ENCODE peak calls at places on chromosomes 1 and 21, in six cellular contexts. T is CD4-positive, alpha-beta T cell; I is T-helper 2 cell; B is activated CD4-positive, alpha-beta T cell treated with anti-CD3 and anti-CD28 coated beads, Interleukin-2, amount 10 ng/mL, durations not matched to agents 7 days and 5 days; Z is posterior cingulate gyrus; C is NCI-H82. J is an unnamed sample.

GRCh38 chr1:187685338-187685737 is 856.6 kb downstream of the PLA2G4A start:
- DNase-seq in T (no peak), I (no peak), B (no peak), Z (no peak), C (no peak), J (no peak)

GRCh38 chr1:55542901-55543504 is 327.8 kb upstream of the USP24 start:
- DNase-seq in T (no peak), I (no peak), B (no peak), Z (no peak), C (no peak), J (no peak)

GRCh38 chr1:160993544-160993943 is 27.4 kb downstream of the F11R start:
- DNase-seq in T (no peak), I (no peak), B (peak), Z (no peak), C (peak), J (no peak)

GRCh38 chr1:192914092-192914491 is 105.3 kb downstream of the RGS2 start:
- DNase-seq in T (no peak), I (no peak), B (no peak), Z (no peak), C (no peak), J (no peak)

GRCh38 chr1:117534995-117535467 is 70.8 kb upstream of the TENT5C start:
- DNase-seq in T (peak), I (no peak), B (peak), Z (no peak), C (peak), J (peak)

GRCh38 chr1:94068831-94069648 is 51.9 kb downstream of the ABCA4 start:
- DNase-seq in T (no peak), I (no peak), B (no peak), Z (no peak), C (no peak), J (no peak)

GRCh38 chr21:28124541-28124940 is 868.1 kb downstream of the LTN1 start:
- DNase-seq in T (no peak), I (no peak), B (no peak), Z (no peak), C (no peak), J (no peak)

GRCh38 chr1:58620926-58621325 is 43.9 kb upstream of the TACSTD2 start:
- DNase-seq in T (no peak), I (no peak), B (no peak), Z (no peak), C (peak), J (no peak)

GRCh38 chr1:112359961-112360767 is 35.9 kb upstream of the CTTNBP2NL start:
- DNase-seq in T (no peak), I (no peak), B (no peak), Z (no peak), C (no peak), J (no peak)

GRCh38 chr21:45889115-45889708 is 92.4 kb upstream of the COL6A1 start:
- DNase-seq in T (no peak), I (no peak), B (no peak), Z (no peak), C (no peak), J (no peak)

GRCh38 chr1:207302618-207303408 is 18.7 kb upstream of the CD55 start:
- DNase-seq in T (no peak), I (no peak), B (no peak), Z (no peak), C (no peak), J (no peak)

GRCh38 chr1:112358798-112359408 is 37.1 kb upstream of the CTTNBP2NL start:
- DNase-seq in T (peak), I (peak), B (peak), Z (peak), C (peak), J (peak)

GRCh38 chr1:230322421-230322756 is 103.7 kb downstream of the PGBD5 start:
- DNase-seq in T (no peak), I (no peak), B (no peak), Z (no peak), C (no peak), J (no peak)

GRCh38 chr1:92030701-92031107 is 919 bp downstream of the EPHX4 start:
- DNase-seq in T (no peak), I (no peak), B (no peak), Z (no peak), C (no peak), J (no peak)

GRCh38 chr1:48793863-48794262 is 17.2 kb upstream of the BEND5 start:
- DNase-seq in T (no peak), I (no peak), B (no peak), Z (no peak), C (no peak), J (no peak)

GRCh38 chr1:98325646-98326441 is 335.7 kb upstream of the SNX7 start:
- DNase-seq in T (no peak), I (no peak), B (no peak), Z (no peak), C (no peak), J (no peak)

GRCh38 chr1:27284425-27285287 is 37.3 kb upstream of the TMEM222 start:
- DNase-seq in T (peak), I (peak), B (peak), Z (peak), C (peak), J (peak)

GRCh38 chr1:172727956-172728603 is 69.2 kb downstream of the FASLG start:
- DNase-seq in T (no peak), I (no peak), B (peak), Z (no peak), C (peak), J (peak)

GRCh38 chr21:25170681-25171080 is 436.6 kb downstream of the MRPL39 start:
- DNase-seq in T (no peak), I (no peak), B (no peak), Z (no peak), C (no peak), J (no peak)

GRCh38 chr1:53580739-53581475 is 121.7 kb downstream of the DMRTB1 start:
- DNase-seq in T (no peak), I (no peak), B (no peak), Z (no peak), C (no peak), J (no peak)

GRCh38 chr1:177069489-177069888 is 95.0 kb downstream of the ASTN1 start:
- DNase-seq in T (no peak), I (no peak), B (no peak), Z (no peak), C (no peak), J (no peak)

GRCh38 chr1:91809267-91809666 is 76.7 kb downstream of the TGFBR3 start:
- DNase-seq in T (no peak), I (no peak), B (no peak), Z (no peak), C (no peak), J (no peak)

GRCh38 chr1:175150596-175151319 is 41.8 kb downstream of the KIAA0040 start:
- DNase-seq in T (no peak), I (no peak), B (no peak), Z (no peak), C (no peak), J (no peak)

GRCh38 chr1:200771625-200772555 is 33.2 kb downstream of the CAMSAP2 start:
- DNase-seq in T (no peak), I (no peak), B (no peak), Z (no peak), C (peak), J (no peak)

GRCh38 chr1:65965112-65965511 is 172.4 kb downstream of the PDE4B start:
- DNase-seq in T (no peak), I (no peak), B (no peak), Z (no peak), C (no peak), J (no peak)

GRCh38 chr1:221708076-221708571 is 33.8 kb downstream of the DUSP10 start:
- DNase-seq in T (no peak), I (peak), B (peak), Z (no peak), C (no peak), J (peak)